ENCODE peak calls at places on chromosomes 12 and 14, in ten cellular contexts. One of them, this sample, is unnamed.

GRCh38 chr14:89078021-89078676 is 253.7 kb downstream of the TTC8 start:
- DNase-seq in RKO: no peak
- DNase-seq in memory B cell: no peak
- DNase-seq in uterus: no peak
- DNase-seq in dorsolateral prefrontal cortex: peak; percentile 79
- DNase-seq in stimulated activated CD4-positive, alpha-beta T cell treated with anti-CD3 and anti-CD28 coated beads, Interleukin-2, amount 100 ng/mL, for 4 hours: no peak
- DNase-seq in AG10803: no peak
- DNase-seq in activated T-helper 1 cell treated with anti-CD3 and anti-CD28 coated beads, Interleukin-2, amount 50 U/mL, for 16 hours: no peak
- DNase-seq in amygdala: peak; percentile 2
- DNase-seq in GM20000: no peak
- DNase-seq in this sample: no peak

GRCh38 chr12:96239711-96240234 is 45.6 kb downstream of the ELK3 start:
- DNase-seq in RKO: no peak
- DNase-seq in memory B cell: no peak
- DNase-seq in uterus: peak; percentile 88
- DNase-seq in dorsolateral prefrontal cortex: no peak
- DNase-seq in stimulated activated CD4-positive, alpha-beta T cell treated with anti-CD3 and anti-CD28 coated beads, Interleukin-2, amount 100 ng/mL, for 4 hours: no peak
- DNase-seq in AG10803: peak; percentile 82
- DNase-seq in activated T-helper 1 cell treated with anti-CD3 and anti-CD28 coated beads, Interleukin-2, amount 50 U/mL, for 16 hours: no peak
- DNase-seq in amygdala: no peak
- DNase-seq in GM20000: no peak
- DNase-seq in this sample: no peak

GRCh38 chr14:63343878-63344277 is 25.1 kb upstream of the GPHB5 start:
- DNase-seq in RKO: no peak
- DNase-seq in memory B cell: no peak
- DNase-seq in uterus: no peak
- DNase-seq in dorsolateral prefrontal cortex: no peak
- DNase-seq in stimulated activated CD4-positive, alpha-beta T cell treated with anti-CD3 and anti-CD28 coated beads, Interleukin-2, amount 100 ng/mL, for 4 hours: no peak
- DNase-seq in AG10803: no peak
- DNase-seq in activated T-helper 1 cell treated with anti-CD3 and anti-CD28 coated beads, Interleukin-2, amount 50 U/mL, for 16 hours: no peak
- DNase-seq in amygdala: no peak
- DNase-seq in GM20000: no peak
- DNase-seq in this sample: no peak

GRCh38 chr12:125983784-125984510 is 918.7 kb downstream of the AACS start:
- DNase-seq in RKO: no peak
- DNase-seq in memory B cell: no peak
- DNase-seq in uterus: no peak
- DNase-seq in dorsolateral prefrontal cortex: no peak
- DNase-seq in stimulated activated CD4-positive, alpha-beta T cell treated with anti-CD3 and anti-CD28 coated beads, Interleukin-2, amount 100 ng/mL, for 4 hours: no peak
- DNase-seq in AG10803: no peak
- DNase-seq in activated T-helper 1 cell treated with anti-CD3 and anti-CD28 coated beads, Interleukin-2, amount 50 U/mL, for 16 hours: no peak
- DNase-seq in amygdala: no peak
- DNase-seq in GM20000: no peak
- DNase-seq in this sample: no peak

GRCh38 chr12:124608451-124608870 is 41.0 kb upstream of the NCOR2 start:
- DNase-seq in RKO: no peak
- DNase-seq in memory B cell: no peak
- DNase-seq in uterus: no peak
- DNase-seq in dorsolateral prefrontal cortex: no peak
- DNase-seq in stimulated activated CD4-positive, alpha-beta T cell treated with anti-CD3 and anti-CD28 coated beads, Interleukin-2, amount 100 ng/mL, for 4 hours: no peak
- DNase-seq in AG10803: no peak
- DNase-seq in activated T-helper 1 cell treated with anti-CD3 and anti-CD28 coated beads, Interleukin-2, amount 50 U/mL, for 16 hours: no peak
- DNase-seq in amygdala: no peak
- DNase-seq in GM20000: no peak
- DNase-seq in this sample: no peak

GRCh38 chr12:66107451-66107915 is 23.1 kb downstream of the LLPH start:
- DNase-seq in RKO: peak; percentile 95
- DNase-seq in memory B cell: peak; percentile 67
- DNase-seq in uterus: peak; percentile 21
- DNase-seq in dorsolateral prefrontal cortex: no peak
- DNase-seq in stimulated activated CD4-positive, alpha-beta T cell treated with anti-CD3 and anti-CD28 coated beads, Interleukin-2, amount 100 ng/mL, for 4 hours: peak; percentile 47
- DNase-seq in AG10803: peak; percentile 94
- DNase-seq in activated T-helper 1 cell treated with anti-CD3 and anti-CD28 coated beads, Interleukin-2, amount 50 U/mL, for 16 hours: no peak
- DNase-seq in amygdala: no peak
- DNase-seq in GM20000: peak; percentile 70
- DNase-seq in this sample: peak; percentile 5

GRCh38 chr12:102093319-102093718 is 26.6 kb downstream of the NUP37 start:
- DNase-seq in RKO: no peak
- DNase-seq in memory B cell: no peak
- DNase-seq in uterus: no peak
- DNase-seq in dorsolateral prefrontal cortex: no peak
- DNase-seq in stimulated activated CD4-positive, alpha-beta T cell treated with anti-CD3 and anti-CD28 coated beads, Interleukin-2, amount 100 ng/mL, for 4 hours: no peak
- DNase-seq in AG10803: peak; percentile 45
- DNase-seq in activated T-helper 1 cell treated with anti-CD3 and anti-CD28 coated beads, Interleukin-2, amount 50 U/mL, for 16 hours: no peak
- DNase-seq in amygdala: no peak
- DNase-seq in GM20000: no peak
- DNase-seq in this sample: no peak

GRCh38 chr12:105454688-105455087 is 124.2 kb downstream of the C12orf75 start:
- DNase-seq in RKO: no peak
- DNase-seq in memory B cell: no peak
- DNase-seq in uterus: no peak
- DNase-seq in dorsolateral prefrontal cortex: no peak
- DNase-seq in stimulated activated CD4-positive, alpha-beta T cell treated with anti-CD3 and anti-CD28 coated beads, Interleukin-2, amount 100 ng/mL, for 4 hours: no peak
- DNase-seq in AG10803: no peak
- DNase-seq in activated T-helper 1 cell treated with anti-CD3 and anti-CD28 coated beads, Interleukin-2, amount 50 U/mL, for 16 hours: no peak
- DNase-seq in amygdala: no peak
- DNase-seq in GM20000: no peak
- DNase-seq in this sample: no peak

GRCh38 chr12:40031965-40032364 is 73.9 kb downstream of the SLC2A13 start:
- DNase-seq in RKO: no peak
- DNase-seq in memory B cell: no peak
- DNase-seq in uterus: no peak
- DNase-seq in dorsolateral prefrontal cortex: no peak
- DNase-seq in stimulated activated CD4-positive, alpha-beta T cell treated with anti-CD3 and anti-CD28 coated beads, Interleukin-2, amount 100 ng/mL, for 4 hours: no peak
- DNase-seq in AG10803: no peak
- DNase-seq in activated T-helper 1 cell treated with anti-CD3 and anti-CD28 coated beads, Interleukin-2, amount 50 U/mL, for 16 hours: no peak
- DNase-seq in amygdala: no peak
- DNase-seq in GM20000: no peak
- DNase-seq in this sample: no peak

GRCh38 chr12:83250866-83251265 is 564.2 kb downstream of the TMTC2 start:
- DNase-seq in RKO: no peak
- DNase-seq in memory B cell: no peak
- DNase-seq in uterus: no peak
- DNase-seq in dorsolateral prefrontal cortex: no peak
- DNase-seq in stimulated activated CD4-positive, alpha-beta T cell treated with anti-CD3 and anti-CD28 coated beads, Interleukin-2, amount 100 ng/mL, for 4 hours: no peak
- DNase-seq in AG10803: no peak
- DNase-seq in activated T-helper 1 cell treated with anti-CD3 and anti-CD28 coated beads, Interleukin-2, amount 50 U/mL, for 16 hours: no peak
- DNase-seq in amygdala: no peak
- DNase-seq in GM20000: no peak
- DNase-seq in this sample: no peak

GRCh38 chr12:10128687-10129086 is 1.3 kb downstream of the CLEC7A start:
- DNase-seq in RKO: no peak
- DNase-seq in memory B cell: no peak
- DNase-seq in uterus: no peak
- DNase-seq in dorsolateral prefrontal cortex: no peak
- DNase-seq in stimulated activated CD4-positive, alpha-beta T cell treated with anti-CD3 and anti-CD28 coated beads, Interleukin-2, amount 100 ng/mL, for 4 hours: no peak
- DNase-seq in AG10803: no peak
- DNase-seq in activated T-helper 1 cell treated with anti-CD3 and anti-CD28 coated beads, Interleukin-2, amount 50 U/mL, for 16 hours: no peak
- DNase-seq in amygdala: no peak
- DNase-seq in GM20000: no peak
- DNase-seq in this sample: no peak

GRCh38 chr12:130862161-130862560 is 9.7 kb upstream of the RAN start:
- DNase-seq in RKO: no peak
- DNase-seq in memory B cell: no peak
- DNase-seq in uterus: no peak
- DNase-seq in dorsolateral prefrontal cortex: no peak
- DNase-seq in stimulated activated CD4-positive, alpha-beta T cell treated with anti-CD3 and anti-CD28 coated beads, Interleukin-2, amount 100 ng/mL, for 4 hours: no peak
- DNase-seq in AG10803: no peak
- DNase-seq in activated T-helper 1 cell treated with anti-CD3 and anti-CD28 coated beads, Interleukin-2, amount 50 U/mL, for 16 hours: no peak
- DNase-seq in amygdala: no peak
- DNase-seq in GM20000: no peak
- DNase-seq in this sample: no peak

GRCh38 chr14:69358233-69358963 is 39.7 kb downstream of the ERH start:
- DNase-seq in RKO: no peak
- DNase-seq in memory B cell: no peak
- DNase-seq in uterus: no peak
- DNase-seq in dorsolateral prefrontal cortex: no peak
- DNase-seq in stimulated activated CD4-positive, alpha-beta T cell treated with anti-CD3 and anti-CD28 coated beads, Interleukin-2, amount 100 ng/mL, for 4 hours: peak; percentile 2
- DNase-seq in AG10803: no peak
- DNase-seq in activated T-helper 1 cell treated with anti-CD3 and anti-CD28 coated beads, Interleukin-2, amount 50 U/mL, for 16 hours: no peak
- DNase-seq in amygdala: no peak
- DNase-seq in GM20000: peak; percentile 38
- DNase-seq in this sample: no peak

GRCh38 chr14:31893156-31893813 is 183.8 kb upstream of the ARHGAP5 start:
- DNase-seq in RKO: no peak
- DNase-seq in memory B cell: no peak
- DNase-seq in uterus: no peak
- DNase-seq in dorsolateral prefrontal cortex: no peak
- DNase-seq in stimulated activated CD4-positive, alpha-beta T cell treated with anti-CD3 and anti-CD28 coated beads, Interleukin-2, amount 100 ng/mL, for 4 hours: no peak
- DNase-seq in AG10803: no peak
- DNase-seq in activated T-helper 1 cell treated with anti-CD3 and anti-CD28 coated beads, Interleukin-2, amount 50 U/mL, for 16 hours: no peak
- DNase-seq in amygdala: no peak
- DNase-seq in GM20000: no peak
- DNase-seq in this sample: peak; percentile 9

GRCh38 chr14:94392510-94392935 is 4.1 kb upstream of the SERPINA1 start:
- DNase-seq in RKO: peak; percentile 9
- DNase-seq in memory B cell: no peak
- DNase-seq in uterus: no peak
- DNase-seq in dorsolateral prefrontal cortex: no peak
- DNase-seq in stimulated activated CD4-positive, alpha-beta T cell treated with anti-CD3 and anti-CD28 coated beads, Interleukin-2, amount 100 ng/mL, for 4 hours: no peak
- DNase-seq in AG10803: peak; percentile 84
- DNase-seq in activated T-helper 1 cell treated with anti-CD3 and anti-CD28 coated beads, Interleukin-2, amount 50 U/mL, for 16 hours: no peak
- DNase-seq in amygdala: no peak
- DNase-seq in GM20000: peak; percentile 28
- DNase-seq in this sample: no peak

GRCh38 chr12:106096376-106096775 is 42.4 kb downstream of the NUAK1 start:
- DNase-seq in RKO: no peak
- DNase-seq in memory B cell: no peak
- DNase-seq in uterus: no peak
- DNase-seq in dorsolateral prefrontal cortex: no peak
- DNase-seq in stimulated activated CD4-positive, alpha-beta T cell treated with anti-CD3 and anti-CD28 coated beads, Interleukin-2, amount 100 ng/mL, for 4 hours: no peak
- DNase-seq in AG10803: peak; percentile 80
- DNase-seq in activated T-helper 1 cell treated with anti-CD3 and anti-CD28 coated beads, Interleukin-2, amount 50 U/mL, for 16 hours: no peak
- DNase-seq in amygdala: no peak
- DNase-seq in GM20000: no peak
- DNase-seq in this sample: no peak

GRCh38 chr12:62260733-62261683 is 804 bp downstream of the USP15 start:
- DNase-seq in RKO: peak; percentile 76
- DNase-seq in memory B cell: no peak
- DNase-seq in uterus: no peak
- DNase-seq in dorsolateral prefrontal cortex: peak; percentile 44
- DNase-seq in stimulated activated CD4-positive, alpha-beta T cell treated with anti-CD3 and anti-CD28 coated beads, Interleukin-2, amount 100 ng/mL, for 4 hours: peak; percentile 38
- DNase-seq in AG10803: peak; percentile 30
- DNase-seq in activated T-helper 1 cell treated with anti-CD3 and anti-CD28 coated beads, Interleukin-2, amount 50 U/mL, for 16 hours: peak; percentile 35
- DNase-seq in amygdala: peak; percentile 8
- DNase-seq in GM20000: peak; percentile 26
- DNase-seq in this sample: no peak

GRCh38 chr12:29533815-29534489 is 36.5 kb upstream of the OVCH1 start:
- DNase-seq in RKO: no peak
- DNase-seq in memory B cell: no peak
- DNase-seq in uterus: no peak
- DNase-seq in dorsolateral prefrontal cortex: no peak
- DNase-seq in stimulated activated CD4-positive, alpha-beta T cell treated with anti-CD3 and anti-CD28 coated beads, Interleukin-2, amount 100 ng/mL, for 4 hours: no peak
- DNase-seq in AG10803: no peak
- DNase-seq in activated T-helper 1 cell treated with anti-CD3 and anti-CD28 coated beads, Interleukin-2, amount 50 U/mL, for 16 hours: no peak
- DNase-seq in amygdala: no peak
- DNase-seq in GM20000: no peak
- DNase-seq in this sample: no peak

GRCh38 chr12:64610092-64610659 is at the start of gene RASSF3:
- DNase-seq in RKO: peak; percentile 75
- DNase-seq in memory B cell: peak; percentile 60
- DNase-seq in uterus: peak; percentile 74
- DNase-seq in dorsolateral prefrontal cortex: peak; percentile 49
- DNase-seq in stimulated activated CD4-positive, alpha-beta T cell treated with anti-CD3 and anti-CD28 coated beads, Interleukin-2, amount 100 ng/mL, for 4 hours: peak; percentile 52
- DNase-seq in AG10803: peak; percentile 38
- DNase-seq in activated T-helper 1 cell treated with anti-CD3 and anti-CD28 coated beads, Interleukin-2, amount 50 U/mL, for 16 hours: peak; percentile 66
- DNase-seq in amygdala: peak; percentile 44
- DNase-seq in GM20000: peak; percentile 93
- DNase-seq in this sample: no peak

GRCh38 chr12:50224026-50224692 is 57.0 kb upstream of the CERS5 start:
- DNase-seq in RKO: peak; percentile 47
- DNase-seq in memory B cell: no peak
- DNase-seq in uterus: no peak
- DNase-seq in dorsolateral prefrontal cortex: no peak
- DNase-seq in stimulated activated CD4-positive, alpha-beta T cell treated with anti-CD3 and anti-CD28 coated beads, Interleukin-2, amount 100 ng/mL, for 4 hours: peak; percentile 31
- DNase-seq in AG10803: peak; percentile 42
- DNase-seq in activated T-helper 1 cell treated with anti-CD3 and anti-CD28 coated beads, Interleukin-2, amount 50 U/mL, for 16 hours: no peak
- DNase-seq in amygdala: no peak
- DNase-seq in GM20000: no peak
- DNase-seq in this sample: no peak

GRCh38 chr12:116125981-116126566 is 151.4 kb downstream of the MED13L start:
- DNase-seq in RKO: no peak
- DNase-seq in memory B cell: no peak
- DNase-seq in uterus: no peak
- DNase-seq in dorsolateral prefrontal cortex: no peak
- DNase-seq in stimulated activated CD4-positive, alpha-beta T cell treated with anti-CD3 and anti-CD28 coated beads, Interleukin-2, amount 100 ng/mL, for 4 hours: no peak
- DNase-seq in AG10803: peak; percentile 39
- DNase-seq in activated T-helper 1 cell treated with anti-CD3 and anti-CD28 coated beads, Interleukin-2, amount 50 U/mL, for 16 hours: no peak
- DNase-seq in amygdala: no peak
- DNase-seq in GM20000: no peak
- DNase-seq in this sample: no peak

GRCh38 chr14:50040401-50040775 is 76.0 kb downstream of the VCPKMT start:
- DNase-seq in RKO: peak; percentile 48
- DNase-seq in memory B cell: no peak
- DNase-seq in uterus: no peak
- DNase-seq in dorsolateral prefrontal cortex: no peak
- DNase-seq in stimulated activated CD4-positive, alpha-beta T cell treated with anti-CD3 and anti-CD28 coated beads, Interleukin-2, amount 100 ng/mL, for 4 hours: peak; percentile 25
- DNase-seq in AG10803: peak; percentile 67
- DNase-seq in activated T-helper 1 cell treated with anti-CD3 and anti-CD28 coated beads, Interleukin-2, amount 50 U/mL, for 16 hours: no peak
- DNase-seq in amygdala: no peak
- DNase-seq in GM20000: peak; percentile 41
- DNase-seq in this sample: no peak

GRCh38 chr12:13959131-13959734 is 22.2 kb downstream of the GRIN2B start:
- DNase-seq in RKO: no peak
- DNase-seq in memory B cell: no peak
- DNase-seq in uterus: no peak
- DNase-seq in dorsolateral prefrontal cortex: peak; percentile 62
- DNase-seq in stimulated activated CD4-positive, alpha-beta T cell treated with anti-CD3 and anti-CD28 coated beads, Interleukin-2, amount 100 ng/mL, for 4 hours: no peak
- DNase-seq in AG10803: no peak
- DNase-seq in activated T-helper 1 cell treated with anti-CD3 and anti-CD28 coated beads, Interleukin-2, amount 50 U/mL, for 16 hours: no peak
- DNase-seq in amygdala: no peak
- DNase-seq in GM20000: no peak
- DNase-seq in this sample: no peak